ENCODE peak calls at places on chromosomes 2 and 18, in four cellular contexts. P is non-pigmented ciliary epithelial cell, Y is T follicular helper cell, V is fibroblast of pulmonary artery. U is an unnamed sample.

GRCh38 chr2:85288244-85288725 is 39.5 kb downstream of the TGOLN2 start:
- DNase-seq in P (no peak), Y (no peak), V (peak), U (no peak)

GRCh38 chr2:20207051-20207450 is 17.9 kb downstream of the SDC1 start:
- DNase-seq in P (no peak), Y (no peak), V (no peak), U (no peak)

GRCh38 chr18:31574359-31574758 is 17.3 kb upstream of the TTR start:
- DNase-seq in P (no peak), Y (no peak), V (no peak), U (no peak)

GRCh38 chr2:217979151-217979811 is 23.5 kb downstream of the TNS1 start:
- DNase-seq in P (no peak), Y (no peak), V (peak), U (no peak)

GRCh38 chr2:172734711-172735645 is 667 bp upstream of the RAPGEF4 start:
- DNase-seq in P (no peak), Y (no peak), V (no peak), U (no peak)

GRCh38 chr2:179861027-179861776 is at the start of gene ZNF385B:
- DNase-seq in P (no peak), Y (no peak), V (peak), U (no peak)

GRCh38 chr2:144479659-144480058 is 40.3 kb downstream of the ZEB2 start:
- DNase-seq in P (no peak), Y (no peak), V (no peak), U (no peak)

GRCh38 chr2:237271698-237272097 is 142.3 kb downstream of the COL6A3 start:
- DNase-seq in P (no peak), Y (no peak), V (peak), U (no peak)

GRCh38 chr2:128450211-128451015 is 131.7 kb upstream of the HS6ST1 start:
- DNase-seq in P (no peak), Y (no peak), V (no peak), U (no peak)

GRCh38 chr18:75208055-75208835 is 694 bp downstream of the PTGR3 start:
- DNase-seq in P (no peak), Y (peak), V (peak), U (no peak)

GRCh38 chr2:215657844-215658243 is 222.0 kb upstream of the FN1 start:
- DNase-seq in P (peak), Y (no peak), V (peak), U (peak)

GRCh38 chr2:239150125-239151011 is 250.5 kb downstream of the HDAC4 start:
- DNase-seq in P (no peak), Y (no peak), V (no peak), U (no peak)

GRCh38 chr2:23383087-23383486 is 1.9 kb upstream of the KLHL29 start:
- DNase-seq in P (no peak), Y (no peak), V (no peak), U (no peak)

GRCh38 chr2:105840933-105841332 is 96.2 kb downstream of the NCK2 start:
- DNase-seq in P (no peak), Y (no peak), V (no peak), U (no peak)

GRCh38 chr2:88600038-88600465 is 27.2 kb downstream of the EIF2AK3 start:
- DNase-seq in P (peak), Y (peak), V (peak), U (peak)

GRCh38 chr2:47488870-47489584 is 86.1 kb downstream of the MSH2 start:
- DNase-seq in P (peak), Y (no peak), V (peak), U (peak)

GRCh38 chr2:28704621-28705020 is 47.0 kb upstream of the PPP1CB start:
- DNase-seq in P (no peak), Y (no peak), V (no peak), U (no peak)